ENCODE peak calls at places on chromosomes 6 and 20, in four cellular contexts. One of them, this sample, is unnamed. For H3K9me3, the result is how much of the 10 kb centered on the place peaks cover.

GRCh38 chr20:62030834-62031434 is 34.7 kb downstream of the TAF4 start:
- DNase-seq in tibial artery: no peak
- DNase-seq in PC-3: peak
- DNase-seq in body of pancreas: no peak
- DNase-seq in this sample: no peak

GRCh38 chr20:38450412-38450975 is 15.4 kb upstream of the SNHG17 start:
- DNase-seq in tibial artery: no peak
- DNase-seq in PC-3: peak
- DNase-seq in body of pancreas: no peak
- DNase-seq in this sample: no peak

GRCh38 chr6:21144928-21145327 is 448.6 kb upstream of the SOX4 start:
- DNase-seq in tibial artery: no peak
- DNase-seq in PC-3: no peak
- DNase-seq in body of pancreas: no peak
- DNase-seq in this sample: no peak

GRCh38 chr6:119881416-119881815 is 531.9 kb upstream of the MAN1A1 start:
- DNase-seq in tibial artery: no peak
- DNase-seq in PC-3: no peak
- DNase-seq in body of pancreas: no peak
- DNase-seq in this sample: no peak

GRCh38 chr6:159805418-159806020 is 5.4 kb downstream of the PNLDC1 start:
- DNase-seq in tibial artery: no peak
- DNase-seq in PC-3: no peak
- DNase-seq in body of pancreas: no peak
- DNase-seq in this sample: no peak

GRCh38 chr6:152085533-152085932 is 278.1 kb downstream of the ESR1 start:
- DNase-seq in tibial artery: no peak
- DNase-seq in PC-3: peak
- DNase-seq in body of pancreas: no peak
- DNase-seq in this sample: no peak

GRCh38 chr6:157534991-157535353 is 154.0 kb downstream of the ZDHHC14 start:
- DNase-seq in tibial artery: no peak
- DNase-seq in PC-3: no peak
- DNase-seq in body of pancreas: no peak
- DNase-seq in this sample: no peak

GRCh38 chr6:125995972-125996580 is 9.7 kb downstream of the TRMT11 start:
- DNase-seq in tibial artery: peak
- DNase-seq in PC-3: peak
- DNase-seq in body of pancreas: peak
- DNase-seq in this sample: peak

GRCh38 chr6:109816452-109817374 is 125.6 kb downstream of the FIG4 start:
- DNase-seq in tibial artery: no peak
- DNase-seq in PC-3: no peak
- DNase-seq in body of pancreas: peak
- DNase-seq in this sample: no peak

GRCh38 chr20:1423206-1423605 is 30.4 kb upstream of the FKBP1A start:
- DNase-seq in tibial artery: no peak
- DNase-seq in PC-3: no peak
- DNase-seq in body of pancreas: no peak
- DNase-seq in this sample: no peak

GRCh38 chr6:51842066-51842465 is 245.3 kb downstream of the PKHD1 start:
- DNase-seq in tibial artery: no peak
- DNase-seq in PC-3: no peak
- DNase-seq in body of pancreas: no peak
- DNase-seq in this sample: no peak

GRCh38 chr6:69386431-69386830 is 410.4 kb downstream of the LMBRD1 start:
- DNase-seq in tibial artery: no peak
- DNase-seq in PC-3: no peak
- DNase-seq in body of pancreas: no peak
- DNase-seq in this sample: no peak

GRCh38 chr20:2006452-2007381 is 12.9 kb upstream of the PDYN start:
- DNase-seq in tibial artery: no peak
- DNase-seq in PC-3: peak
- DNase-seq in body of pancreas: no peak
- DNase-seq in this sample: peak

GRCh38 chr6:108119212-108120141 is 44.9 kb upstream of the OSTM1 start:
- DNase-seq in tibial artery: no peak
- DNase-seq in PC-3: no peak
- DNase-seq in body of pancreas: no peak
- DNase-seq in this sample: no peak

GRCh38 chr6:41640436-41640835 is 2.2 kb downstream of the MDFI start:
- DNase-seq in tibial artery: no peak
- DNase-seq in PC-3: no peak
- DNase-seq in body of pancreas: no peak
- DNase-seq in this sample: no peak

GRCh38 chr6:135686784-135687301 is 164.7 kb upstream of the PDE7B start:
- DNase-seq in tibial artery: no peak
- DNase-seq in PC-3: peak
- DNase-seq in body of pancreas: no peak
- DNase-seq in this sample: no peak

GRCh38 chr6:1747531-1747930 is 137.8 kb downstream of the FOXC1 start:
- DNase-seq in tibial artery: no peak
- DNase-seq in PC-3: no peak
- DNase-seq in body of pancreas: no peak
- DNase-seq in this sample: no peak

GRCh38 chr6:135465903-135466302 is 31.6 kb downstream of the AHI1 start:
- DNase-seq in tibial artery: no peak
- DNase-seq in PC-3: no peak
- DNase-seq in body of pancreas: no peak
- DNase-seq in this sample: no peak

GRCh38 chr6:87606199-87606598 is 16.3 kb downstream of the ORC3 start:
- DNase-seq in tibial artery: no peak
- DNase-seq in PC-3: no peak
- DNase-seq in body of pancreas: no peak
- DNase-seq in this sample: no peak

GRCh38 chr6:161463061-161463460 is 189.2 kb upstream of the AGPAT4 start:
- DNase-seq in tibial artery: no peak
- DNase-seq in PC-3: peak
- DNase-seq in body of pancreas: no peak
- DNase-seq in this sample: no peak

GRCh38 chr20:12925863-12926547 is 82.8 kb upstream of the SPTLC3 start:
- DNase-seq in tibial artery: no peak
- DNase-seq in PC-3: no peak
- DNase-seq in body of pancreas: no peak
- DNase-seq in this sample: no peak

DNA sequence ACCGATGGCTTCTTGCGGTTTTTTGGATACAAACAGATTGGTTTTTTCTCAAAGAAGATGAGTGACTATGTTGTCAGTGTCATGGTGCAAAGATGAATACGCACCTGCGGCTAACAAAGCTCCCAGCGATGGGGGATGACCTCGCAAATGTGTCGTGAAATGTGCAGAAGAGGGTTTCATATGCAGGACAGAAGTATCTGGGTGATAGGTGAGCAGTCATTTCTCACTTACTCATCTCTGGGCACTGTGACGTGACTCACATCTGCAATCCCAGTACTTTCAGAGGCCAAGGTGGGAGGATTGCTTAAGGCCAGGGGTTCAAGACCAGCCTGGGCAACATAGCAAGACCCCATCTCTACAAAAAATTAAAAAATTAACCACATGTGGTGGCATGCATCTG is 216.3 kb downstream of the ERMARD start:
- DNase-seq in tibial artery: peak
- DNase-seq in PC-3: no peak
- DNase-seq in body of pancreas: no peak
- DNase-seq in this sample: no peak
- H3K9me3 ChIP-seq in tibial artery: under half
- H3K9me3 ChIP-seq in PC-3: under half
- H3K9me3 ChIP-seq in body of pancreas: under half
- H3K9me3 ChIP-seq in this sample: under half

GRCh38 chr6:4815584-4815983 is 39.4 kb downstream of the CDYL start:
- DNase-seq in tibial artery: no peak
- DNase-seq in PC-3: no peak
- DNase-seq in body of pancreas: no peak
- DNase-seq in this sample: no peak

GRCh38 chr6:4817551-4817950 is 41.3 kb downstream of the CDYL start:
- DNase-seq in tibial artery: no peak
- DNase-seq in PC-3: peak
- DNase-seq in body of pancreas: no peak
- DNase-seq in this sample: no peak

GRCh38 chr6:4814212-4814611 is 38.0 kb downstream of the CDYL start:
- DNase-seq in tibial artery: no peak
- DNase-seq in PC-3: no peak
- DNase-seq in body of pancreas: no peak
- DNase-seq in this sample: no peak

GRCh38 chr6:4818272-4818938 is 42.2 kb downstream of the CDYL start:
- DNase-seq in tibial artery: no peak
- DNase-seq in PC-3: no peak
- DNase-seq in body of pancreas: no peak
- DNase-seq in this sample: no peak

GRCh38 chr6:4816904-4817303 is 40.7 kb downstream of the CDYL start:
- DNase-seq in tibial artery: no peak
- DNase-seq in PC-3: no peak
- DNase-seq in body of pancreas: no peak
- DNase-seq in this sample: no peak
- H3K9me3 ChIP-seq in tibial artery: under half
- H3K9me3 ChIP-seq in PC-3: under half
- H3K9me3 ChIP-seq in body of pancreas: under half
- H3K9me3 ChIP-seq in this sample: under half

DNA sequence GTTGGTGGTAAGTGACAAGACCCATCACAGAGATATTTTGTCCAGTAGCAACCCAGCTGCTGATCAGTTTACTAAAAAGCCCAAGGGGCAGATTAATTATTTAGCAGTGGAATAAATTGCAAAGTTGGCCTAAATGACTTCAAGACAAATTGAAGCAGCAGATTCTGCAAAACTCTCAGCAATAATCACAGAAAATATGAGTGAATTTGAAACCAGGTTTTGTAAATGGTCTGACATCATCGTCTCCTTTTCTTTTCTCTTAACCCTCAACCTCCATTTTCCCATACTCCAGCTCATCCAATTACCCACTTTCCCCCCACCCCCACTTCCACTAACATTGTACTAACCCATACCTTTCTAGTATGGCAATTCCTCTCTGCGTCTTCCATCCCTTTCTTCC is 11.3 kb upstream of the PTPRK start:
- DNase-seq in tibial artery: no peak
- DNase-seq in PC-3: no peak
- DNase-seq in body of pancreas: no peak
- DNase-seq in this sample: no peak
- H3K9me3 ChIP-seq in tibial artery: under half
- H3K9me3 ChIP-seq in PC-3: under half
- H3K9me3 ChIP-seq in body of pancreas: under half
- H3K9me3 ChIP-seq in this sample: under half

DNA sequence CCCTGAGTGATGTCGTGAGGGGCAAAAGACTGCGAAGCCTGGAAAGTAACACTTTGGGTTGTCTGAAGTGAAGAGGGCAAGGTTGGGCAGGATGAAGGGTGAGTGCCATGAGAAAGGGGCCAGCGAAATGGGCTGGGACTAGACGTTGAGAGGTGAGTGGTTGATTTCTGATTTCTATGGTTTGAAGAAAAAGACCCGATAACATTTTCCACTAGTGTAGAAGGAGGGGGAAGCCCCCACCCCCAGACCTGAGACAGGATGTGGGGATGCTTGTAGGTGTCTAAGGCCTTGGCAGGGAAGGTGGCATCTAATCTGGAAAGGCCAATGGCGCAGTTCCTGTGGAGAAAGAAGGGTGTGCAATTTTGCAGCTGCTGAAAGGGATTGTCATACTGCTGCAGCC is 25.3 kb upstream of the KIF3B start:
- DNase-seq in tibial artery: no peak
- DNase-seq in PC-3: no peak
- DNase-seq in body of pancreas: no peak
- DNase-seq in this sample: no peak
- H3K9me3 ChIP-seq in tibial artery: under half
- H3K9me3 ChIP-seq in PC-3: under half
- H3K9me3 ChIP-seq in body of pancreas: under half
- H3K9me3 ChIP-seq in this sample: under half

GRCh38 chr6:25132934-25133333 is 146.2 kb upstream of the CARMIL1 start:
- DNase-seq in tibial artery: no peak
- DNase-seq in PC-3: no peak
- DNase-seq in body of pancreas: no peak
- DNase-seq in this sample: no peak
- H3K9me3 ChIP-seq in tibial artery: under half
- H3K9me3 ChIP-seq in PC-3: under half
- H3K9me3 ChIP-seq in body of pancreas: under half
- H3K9me3 ChIP-seq in this sample: under half

GRCh38 chr6:122576888-122577287 is 33.3 kb upstream of the PKIB start:
- DNase-seq in tibial artery: no peak
- DNase-seq in PC-3: no peak
- DNase-seq in body of pancreas: no peak
- DNase-seq in this sample: no peak
- H3K9me3 ChIP-seq in tibial artery: under half
- H3K9me3 ChIP-seq in PC-3: under half
- H3K9me3 ChIP-seq in body of pancreas: under half
- H3K9me3 ChIP-seq in this sample: under half

This sample was measured in testis.